ENCODE peak calls at places on chromosomes 4 and X, in six cellular contexts. H is hepatocyte, P is cardiac muscle cell, B is GM12878, A is right lobe of liver, G is heart left ventricle. X is an unnamed sample. For H3K36me3 and H3K4me1, the result is how much of the 10 kb centered on the place peaks cover.

GRCh38 chrX:101619336-101619735 is 1.5 kb upstream of the ARMCX6 start:
- DNase-seq in P (no peak), B (no peak), G (peak), H (peak), A (no peak), X (no peak)

GRCh38 chr4:2767046-2767704 is 11.0 kb upstream of the TNIP2 start:
- DNase-seq in H (no peak), G (no peak), P (no peak), B (no peak), A (no peak), X (no peak)

GRCh38 chr4:77172336-77172735 is 15.3 kb downstream of the CCNG2 start:
- DNase-seq in A (no peak), H (no peak), P (peak), G (no peak), B (no peak), X (no peak)

GRCh38 chrX:9775930-9776329 is 10.3 kb upstream of the GPR143 start:
- DNase-seq in G (no peak), B (no peak), P (no peak), A (no peak), H (no peak), X (no peak)

GRCh38 chrX:47293106-47293505 is 60.3 kb downstream of the USP11 start:
- DNase-seq in H (no peak), A (no peak), G (no peak), B (no peak), P (no peak), X (no peak)

GRCh38 chr4:80173387-80173786 is 23.9 kb upstream of the PRDM8 start:
- DNase-seq in G (no peak), P (peak), A (no peak), B (no peak), H (no peak), X (no peak)

GRCh38 chr4:74531952-74532794 is 87.2 kb downstream of the AREG start:
- DNase-seq in G (no peak), P (peak), B (peak), A (no peak), H (peak), X (peak)

GRCh38 chr4:173332963-173333657 is 1.0 kb downstream of the HMGB2 start:
- DNase-seq in A (no peak), P (peak), H (no peak), B (no peak), G (no peak), X (no peak)

GRCh38 chr4:165766976-165767375 is 106.1 kb upstream of the TLL1 start:
- DNase-seq in H (no peak), P (no peak), G (no peak), A (no peak), B (no peak), X (no peak)

GRCh38 chr4:98522603-98523395 is 135.6 kb downstream of the TSPAN5 start:
- DNase-seq in P (peak), G (no peak), B (no peak), A (no peak), H (peak), X (no peak)

GRCh38 chr4:8709050-8709728 is 116.6 kb downstream of the CPZ start:
- DNase-seq in A (peak), G (no peak), P (no peak), H (no peak), B (no peak), X (peak)

GRCh38 chr4:139014391-139015268 is 951 bp upstream of the NOCT start:
- DNase-seq in A (no peak), P (peak), G (no peak), B (peak), H (peak), X (no peak)

GRCh38 chr4:28966982-28967381 is 1753.2 kb upstream of the PCDH7 start:
- DNase-seq in P (peak), B (no peak), H (peak), A (no peak), G (no peak), X (no peak)

GRCh38 chrX:137352101-137352660 is 213.7 kb upstream of the ZIC3 start:
- DNase-seq in G (no peak), B (no peak), P (no peak), H (no peak), A (no peak), X (no peak)

GRCh38 chrX:11765449-11765848 is 7.4 kb downstream of the MSL3 start:
- DNase-seq in P (no peak), H (no peak), A (no peak), B (no peak), G (no peak), X (no peak)

GRCh38 chrX:11764602-11765067 is 6.6 kb downstream of the MSL3 start:
- DNase-seq in H (no peak), G (no peak), B (no peak), P (no peak), A (no peak), X (no peak)

GRCh38 chrX:11770320-11770719 is 12.3 kb downstream of the MSL3 start:
- DNase-seq in H (peak), A (no peak), P (peak), B (peak), G (no peak), X (peak)

GRCh38 chrX:11766487-11766886 is 8.4 kb downstream of the MSL3 start:
- DNase-seq in H (no peak), G (no peak), P (no peak), A (no peak), B (no peak), X (no peak)

DNA sequence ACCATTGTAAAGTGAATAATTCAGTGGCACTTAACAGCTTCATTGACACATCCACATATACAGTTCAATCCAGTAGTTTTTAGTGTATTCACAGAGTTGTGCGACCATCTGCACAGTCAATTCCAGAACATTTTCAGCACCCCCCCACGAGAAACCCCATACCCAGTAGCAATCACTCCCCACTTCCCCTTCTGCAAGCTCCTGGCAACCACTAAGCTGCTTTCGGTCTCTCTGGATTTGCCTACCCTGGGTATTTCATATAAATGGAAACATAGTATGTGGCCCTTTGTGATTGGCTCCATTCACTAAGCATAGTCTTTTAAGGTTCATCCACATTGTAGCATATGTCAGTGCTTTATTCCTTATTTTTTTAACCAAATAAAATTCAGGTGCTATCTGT is 10.0 kb downstream of the MSL3 start:
- DNase-seq in B (no peak), H (no peak), P (no peak), G (no peak), A (no peak), X (no peak)
- H3K36me3 ChIP-seq in B (under half), H (under half), P (under half), G (under half), A (under half), X (under half)

GRCh38 chrX:27307546-27307945 is 155.6 kb downstream of the PPP4R3C start:
- DNase-seq in P (no peak), G (no peak), H (no peak), B (no peak), A (no peak), X (no peak)
- TF ChIP-seq CTCF in P (no peak), G (no peak), H (no peak), B (no peak), A (no peak), X (no peak)

GRCh38 chr4:142818476-142818875 is 27.6 kb downstream of the INPP4B start:
- DNase-seq in B (no peak), G (no peak), H (no peak), P (peak), A (no peak), X (no peak)
- H3K4me1 ChIP-seq in B (under half), G (under half), H (under half), P (under half), A (under half), X (under half)

GRCh38 chr4:148074462-148074861 is 342.6 kb downstream of the ARHGAP10 start:
- DNase-seq in P (no peak), A (no peak), B (no peak), G (no peak), H (no peak), X (no peak)
- H3K36me3 ChIP-seq in P (under half), A (under half), B (under half), G (under half), H (under half), X (under half)

GRCh38 chrX:53236025-53236679 is 11.1 kb upstream of the KDM5C start:
- DNase-seq in H (no peak), G (no peak), A (no peak), B (no peak), P (no peak), X (no peak)

GRCh38 chrX:53241558-53241957 is 16.6 kb upstream of the KDM5C start:
- DNase-seq in H (no peak), G (no peak), B (no peak), A (no peak), P (no peak), X (no peak)

GRCh38 chrX:53242310-53242709 is 17.3 kb upstream of the KDM5C start:
- DNase-seq in H (no peak), B (no peak), P (no peak), A (no peak), G (no peak), X (no peak)

GRCh38 chrX:53237056-53237455 is 12.0 kb upstream of the KDM5C start:
- DNase-seq in H (no peak), G (no peak), P (no peak), B (no peak), A (no peak), X (no peak)

DNA sequence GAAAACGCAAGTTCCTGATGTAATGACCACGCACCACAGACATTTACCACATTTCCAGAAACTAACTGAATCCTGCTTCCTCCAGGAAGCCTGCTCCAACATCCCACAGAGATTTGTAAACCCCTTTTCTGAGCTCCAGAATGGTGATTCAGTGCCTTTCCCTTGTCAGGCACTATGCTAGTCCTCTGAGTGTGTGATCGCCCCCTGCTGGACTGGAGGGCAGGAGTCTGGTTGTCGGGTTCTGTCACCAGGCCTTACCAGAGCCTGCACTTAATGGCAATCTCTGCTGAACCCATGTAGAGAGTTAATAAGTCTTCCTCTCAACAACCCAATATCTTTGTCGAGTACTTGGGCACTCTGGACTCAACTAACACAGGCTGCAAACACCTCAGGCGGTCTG is 14.5 kb upstream of the KDM5C start:
- DNase-seq in G (no peak), P (no peak), B (no peak), A (no peak), H (no peak), X (no peak)
- TF ChIP-seq CTCF in G (no peak), P (no peak), B (peak), A (no peak), H (no peak), X (no peak)

DNA sequence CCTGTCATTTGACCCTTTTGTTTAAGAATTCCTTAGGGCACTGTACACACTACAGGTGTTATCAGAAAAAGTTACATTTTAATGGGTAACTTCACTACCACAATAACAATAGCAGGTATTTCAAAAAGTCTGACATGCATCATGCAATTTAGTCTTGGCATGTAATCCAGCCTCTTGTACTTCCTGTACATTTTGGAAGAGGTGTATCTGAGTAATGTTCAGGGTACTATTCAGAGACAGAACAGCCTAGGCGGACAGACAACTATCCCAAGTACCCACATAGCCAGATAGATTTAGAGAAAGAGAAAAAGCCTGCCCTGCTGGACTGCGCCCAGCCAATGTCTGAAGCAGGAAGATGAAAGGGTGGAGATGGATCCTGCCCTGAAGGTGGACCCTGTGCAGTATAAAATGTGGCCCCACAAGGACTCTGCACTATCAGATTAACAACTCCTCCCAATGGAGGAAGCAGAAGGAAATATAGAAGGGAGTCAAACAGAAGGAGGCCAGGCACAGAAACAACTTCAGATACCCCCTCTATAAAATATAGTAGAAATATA is 8.5 kb downstream of the UGT2B7 start:
- DNase-seq in P (no peak), G (no peak), H (no peak), B (no peak), A (no peak), X (no peak)
- H3K4me1 ChIP-seq in P (under half), G (under half), H (under half), B (under half), A (under half), X (under half)

GRCh38 chr4:37629713-37630112 is 56.5 kb downstream of the RELL1 start:
- DNase-seq in A (no peak), B (no peak), P (no peak), G (no peak), H (no peak), X (no peak)

GRCh38 chr4:37634180-37634579 is 52.0 kb downstream of the RELL1 start:
- DNase-seq in P (no peak), B (peak), A (no peak), H (no peak), G (no peak), X (no peak)

GRCh38 chr4:37632836-37633235 is 53.3 kb downstream of the RELL1 start:
- DNase-seq in H (no peak), P (no peak), G (no peak), A (no peak), B (no peak), X (no peak)

GRCh38 chr4:37628977-37629609 is 57.1 kb downstream of the RELL1 start:
- DNase-seq in A (peak), B (no peak), G (no peak), H (peak), P (peak), X (no peak)

GRCh38 chr4:37631551-37631950 is 54.6 kb downstream of the RELL1 start:
- DNase-seq in A (no peak), G (no peak), B (no peak), H (no peak), P (peak), X (peak)
- H3K36me3 ChIP-seq in A (under half), G (under half), B (under half), H (under half), P (under half), X (under half)

DNA sequence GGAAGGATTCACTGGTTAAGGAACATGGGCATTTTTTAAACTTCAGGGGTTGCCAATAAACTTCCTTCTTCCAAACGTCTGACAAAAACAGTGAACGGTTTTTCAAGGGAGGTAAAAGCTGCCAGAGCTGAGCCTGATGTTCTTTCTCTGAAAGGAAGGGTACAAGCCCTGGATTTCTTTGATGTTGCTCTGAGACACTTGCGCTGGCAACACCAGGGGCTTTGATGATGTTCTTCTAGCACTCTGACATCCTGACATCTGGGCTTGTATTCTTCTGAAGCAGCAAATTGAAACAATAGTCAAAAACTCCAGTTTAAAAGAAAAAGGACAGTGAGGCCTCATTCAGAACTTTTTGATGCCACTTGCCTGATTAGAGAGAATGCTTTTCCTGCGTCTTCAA is 11.8 kb downstream of the FTHL17 start:
- DNase-seq in B (no peak), H (no peak), P (no peak), A (no peak), G (no peak), X (no peak)
- TF ChIP-seq CTCF in B (no peak), H (no peak), P (no peak), A (no peak), G (no peak), X (no peak)

DNA sequence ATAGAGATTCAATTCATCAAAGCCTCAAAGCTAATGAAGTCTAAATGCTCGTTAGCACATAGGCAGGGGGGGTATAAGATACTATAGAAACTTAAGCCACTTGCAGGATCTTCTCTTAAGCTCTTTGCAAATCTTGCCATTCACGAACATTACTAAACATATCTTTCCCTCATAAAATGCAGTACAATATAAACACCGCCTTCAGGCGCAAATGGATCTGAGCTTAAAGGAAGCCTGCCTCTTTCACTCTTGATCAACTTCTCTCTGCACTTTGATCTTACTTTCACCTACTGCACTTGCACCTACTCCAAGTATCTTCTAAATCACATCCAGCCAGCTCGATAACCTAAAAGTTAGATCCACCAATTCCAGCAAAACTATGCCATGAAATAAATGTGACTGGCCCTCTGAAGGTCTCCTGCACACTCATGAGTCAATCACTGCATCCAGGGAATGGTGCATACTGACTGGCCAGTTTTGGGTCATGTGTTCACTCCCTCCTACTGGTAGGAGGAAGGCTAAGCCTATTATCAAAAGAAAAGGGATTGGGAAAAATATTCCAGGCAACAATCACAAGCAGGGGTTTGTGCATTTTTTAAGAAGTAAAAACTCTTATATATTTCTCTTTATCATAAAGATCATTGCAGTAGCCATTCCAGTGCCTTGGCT is 222.1 kb downstream of the PPP3CA start:
- DNase-seq in H (no peak), B (no peak), P (no peak), A (no peak), G (no peak), X (no peak)
- H3K4me1 ChIP-seq in H (under half), B (under half), P (under half), A (under half), G (under half), X (under half)

GRCh38 chrX:139801397-139801813 is 93.4 kb upstream of the MCF2 start:
- DNase-seq in B (no peak), G (no peak), A (no peak), P (no peak), H (no peak), X (no peak)
- H3K36me3 ChIP-seq in B (under half), G (under half), A (under half), P (under half), H (under half), X (under half)